ENCODE peak calls at places on chromosomes 4 and X, in seven cellular contexts. U is gastrocnemius medialis, A is colonic mucosa, I is psoas muscle, W is B cell, P is GM13977, F is H1. D is an unnamed sample.

GRCh38 chr4:24630937-24631336 is 46.6 kb upstream of the DHX15 start:
- DNase-seq in U (no peak), A (no peak), I (no peak), W (no peak), P (no peak), F (no peak), D (no peak)

GRCh38 chr4:165428957-165429356 is 50.1 kb downstream of the CPE start:
- DNase-seq in U (no peak), A (no peak), I (no peak), W (no peak), P (no peak), F (no peak), D (no peak)

GRCh38 chrX:11244641-11245040 is 48.6 kb upstream of the AMELX start:
- DNase-seq in U (peak; percentile 5), A (no peak), I (no peak), W (no peak), P (no peak), F (no peak), D (no peak)

GRCh38 chr4:88297725-88298453 is 13.5 kb upstream of the PPM1K start:
- DNase-seq in U (no peak), A (no peak), I (no peak), W (no peak), P (no peak), F (no peak), D (no peak)

GRCh38 chrX:331772-332495 is 13.3 kb upstream of the GTPBP6 start:
- DNase-seq in U (no peak), A (no peak), I (no peak), W (no peak), P (no peak), F (no peak), D (no peak)

GRCh38 chr4:183099537-183100297 is 660 bp downstream of the WWC2 start:
- DNase-seq in U (no peak), A (no peak), I (peak; percentile 30), W (peak; percentile 52), P (peak; percentile 39), F (no peak), D (peak; percentile 42)

GRCh38 chrX:38811515-38812239 is 10.4 kb downstream of the MID1IP1 start:
- DNase-seq in U (no peak), A (no peak), I (no peak), W (no peak), P (no peak), F (no peak), D (peak; percentile 10)

GRCh38 chr4:167232805-167233522 is 1.3 kb downstream of the SPOCK3 start:
- DNase-seq in U (no peak), A (no peak), I (no peak), W (no peak), P (no peak), F (no peak), D (no peak)

GRCh38 chr4:123825596-123826291 is 429.1 kb downstream of the SPRY1 start:
- DNase-seq in U (no peak), A (no peak), I (no peak), W (no peak), P (no peak), F (no peak), D (no peak)

DNA sequence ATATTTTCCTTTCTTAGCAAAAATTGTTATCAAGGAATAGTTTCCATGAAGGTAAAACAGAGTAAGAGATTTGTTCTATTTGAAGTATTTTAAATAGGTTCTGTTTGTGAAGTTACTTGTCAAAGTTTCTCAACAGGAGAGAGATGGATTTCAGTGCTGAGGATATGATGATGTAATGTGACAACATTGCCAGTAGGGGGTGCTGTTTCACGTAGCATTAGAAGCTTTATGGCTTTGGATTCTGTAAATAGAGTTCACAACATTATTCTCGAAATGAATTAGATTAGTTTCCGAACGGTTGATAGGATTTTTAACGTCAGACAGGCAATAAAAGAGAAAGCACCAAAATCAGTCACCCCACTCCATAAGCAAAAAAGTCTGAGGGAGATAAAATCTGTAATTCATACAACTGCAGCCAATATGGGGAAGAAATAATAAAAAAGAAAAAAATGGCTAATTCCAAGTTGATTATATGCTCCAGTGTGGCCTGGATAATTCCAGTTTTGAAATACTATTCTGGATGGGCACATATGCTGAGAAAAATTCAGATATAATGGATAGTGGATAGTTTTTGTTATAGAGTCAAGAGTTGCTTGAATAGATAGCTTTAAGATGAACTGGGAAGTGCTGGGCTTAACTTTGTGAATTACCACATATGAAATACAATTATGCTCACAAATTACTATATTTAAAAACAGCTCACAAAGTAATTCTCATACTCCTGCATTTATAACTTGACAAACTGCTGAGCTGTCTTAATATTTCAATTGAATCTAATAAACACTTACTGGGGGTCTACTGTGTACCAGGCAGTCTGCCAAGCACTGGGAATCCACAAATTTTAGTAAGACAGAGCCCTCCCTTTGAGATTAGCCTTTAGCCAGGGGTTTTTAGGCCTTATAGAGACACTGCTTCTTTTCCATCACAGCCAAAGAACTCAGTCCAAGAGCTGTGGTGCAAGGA is 109.0 kb downstream of the GPAT3 start:
- DNase-seq in U (no peak), A (no peak), I (no peak), W (peak; percentile 45), P (peak; percentile 68), F (no peak), D (peak; percentile 60)
- TF ChIP-seq CTCF in U (peak; percentile 87), A (peak; percentile 89), I (peak; percentile 96), W (peak; percentile 95), P (peak; percentile 80), F (no peak), D (peak; percentile 50)

GRCh38 chr4:129929052-129929451 is 833.1 kb downstream of the C4orf33 start:
- DNase-seq in U (no peak), A (no peak), I (no peak), W (no peak), P (no peak), F (no peak), D (no peak)
- TF ChIP-seq CTCF in U (peak; percentile 22), A (no peak), I (no peak), W (no peak), P (peak; percentile 49), F (no peak), D (peak; percentile 24)

GRCh38 chr4:134865675-134866074 is 664.1 kb upstream of the PABPC4L start:
- DNase-seq in U (no peak), A (no peak), I (no peak), W (no peak), P (no peak), F (no peak), D (no peak)
- TF ChIP-seq CTCF in U (no peak), A (no peak), I (no peak), W (no peak), P (no peak), F (no peak), D (no peak)

GRCh38 chr4:31241504-31241903 is 521.3 kb downstream of the PCDH7 start:
- DNase-seq in U (no peak), A (no peak), I (no peak), W (no peak), P (no peak), F (no peak), D (no peak)
- TF ChIP-seq CTCF in U (no peak), A (no peak), I (no peak), W (no peak), P (no peak), F (no peak), D (no peak)

GRCh38 chr4:73303711-73304110 is 45.1 kb upstream of the ANKRD17 start:
- DNase-seq in U (no peak), A (no peak), I (no peak), W (no peak), P (no peak), F (no peak), D (no peak)

GRCh38 chr4:73312967-73313366 is 54.4 kb upstream of the ANKRD17 start:
- DNase-seq in U (no peak), A (no peak), I (no peak), W (no peak), P (no peak), F (no peak), D (no peak)

GRCh38 chr4:73311428-73311827 is 52.8 kb upstream of the ANKRD17 start:
- DNase-seq in U (no peak), A (no peak), I (no peak), W (no peak), P (no peak), F (no peak), D (peak; percentile 3)

GRCh38 chr4:73309211-73309610 is 50.6 kb upstream of the ANKRD17 start:
- DNase-seq in U (no peak), A (no peak), I (no peak), W (no peak), P (no peak), F (no peak), D (no peak)

GRCh38 chr4:73308286-73308685 is 49.7 kb upstream of the ANKRD17 start:
- DNase-seq in U (no peak), A (no peak), I (no peak), W (no peak), P (peak; percentile 23), F (no peak), D (peak; percentile 10)
- TF ChIP-seq CTCF in U (no peak), A (no peak), I (no peak), W (peak; percentile 44), P (peak; percentile 48), F (no peak), D (no peak)

GRCh38 chr4:41213563-41214157 is 682 bp downstream of the APBB2 start:
- DNase-seq in U (no peak), A (peak; percentile 29), I (peak; percentile 34), W (peak; percentile 20), P (peak; percentile 33), F (no peak), D (peak; percentile 12)

GRCh38 chr4:41215155-41215554 is 813 bp upstream of the APBB2 start:
- DNase-seq in U (no peak), A (peak; percentile 28), I (no peak), W (peak; percentile 24), P (no peak), F (no peak), D (peak; percentile 24)

GRCh38 chr4:41214158-41215146 is at the start of gene APBB2:
- DNase-seq in U (peak; percentile 80), A (peak; percentile 93), I (peak; percentile 94), W (peak; percentile 63), P (peak; percentile 90), F (peak; percentile 95), D (peak; percentile 93)

GRCh38 chr4:41209901-41210300 is 4.4 kb downstream of the APBB2 start:
- DNase-seq in U (no peak), A (no peak), I (no peak), W (no peak), P (no peak), F (no peak), D (no peak)

GRCh38 chr4:41212221-41213203 is 1.8 kb downstream of the APBB2 start:
- DNase-seq in U (peak; percentile 17), A (peak; percentile 57), I (no peak), W (peak; percentile 25), P (peak; percentile 45), F (no peak), D (peak; percentile 39)
- TF ChIP-seq CTCF in U (peak; percentile 63), A (peak; percentile 46), I (peak; percentile 47), W (no peak), P (peak; percentile 41), F (peak; percentile 71), D (no peak)

D was measured in GM20000.